ENCODE peak calls at places on chromosome 6, in seven cellular contexts. S is breast epithelium, I is endothelial cell of umbilical vein, A is stomach, W is prostate gland, Q is GM12878, B is transverse colon. R is an unnamed sample.

GRCh38 chr6:27062755-27063154 is 184.7 kb upstream of the PRSS16 start:
- DNase-seq in S (no peak), I (no peak), A (no peak), W (no peak), Q (no peak), B (no peak), R (no peak)

GRCh38 chr6:32883789-32884188 is 29.8 kb downstream of the PSMB9 start:
- DNase-seq in S (no peak), I (no peak), A (no peak), W (no peak), Q (no peak), B (no peak), R (no peak)

GRCh38 chr6:31730631-31731086 is 1.6 kb upstream of the DDAH2 start:
- DNase-seq in S (no peak), I (no peak), A (no peak), W (no peak), Q (no peak), B (no peak), R (no peak)

GRCh38 chr6:34583461-34583860 is 27.3 kb upstream of the SPDEF start:
- DNase-seq in S (no peak), I (no peak), A (no peak), W (no peak), Q (no peak), B (no peak), R (no peak)

GRCh38 chr6:170018422-170019258 is 267.2 kb downstream of the ERMARD start:
- DNase-seq in S (no peak), I (no peak), A (no peak), W (no peak), Q (no peak), B (no peak), R (no peak)

GRCh38 chr6:53983301-53983700 is 127.9 kb upstream of the MLIP start:
- DNase-seq in S (no peak), I (no peak), A (no peak), W (no peak), Q (no peak), B (no peak), R (no peak)

GRCh38 chr6:167401525-167402194 is 76.8 kb downstream of the TTLL2 start:
- DNase-seq in S (no peak), I (no peak), A (peak), W (no peak), Q (no peak), B (peak), R (no peak)

GRCh38 chr6:4668271-4669179 is 107.7 kb upstream of the CDYL start:
- DNase-seq in S (no peak), I (no peak), A (no peak), W (no peak), Q (no peak), B (no peak), R (no peak)

GRCh38 chr6:28941681-28942448 is 18.1 kb upstream of the TRIM27 start:
- DNase-seq in S (no peak), I (no peak), A (no peak), W (peak), Q (no peak), B (no peak), R (no peak)

GRCh38 chr6:161546632-161547031 is 272.8 kb upstream of the AGPAT4 start:
- DNase-seq in S (no peak), I (no peak), A (no peak), W (no peak), Q (no peak), B (no peak), R (no peak)

GRCh38 chr6:143860111-143860510 is 4.2 kb upstream of the ZC2HC1B start:
- DNase-seq in S (no peak), I (no peak), A (no peak), W (no peak), Q (no peak), B (no peak), R (no peak)

GRCh38 chr6:38459291-38459690 is 180.4 kb downstream of the BTBD9 start:
- DNase-seq in S (no peak), I (no peak), A (no peak), W (no peak), Q (no peak), B (no peak), R (no peak)

DNA sequence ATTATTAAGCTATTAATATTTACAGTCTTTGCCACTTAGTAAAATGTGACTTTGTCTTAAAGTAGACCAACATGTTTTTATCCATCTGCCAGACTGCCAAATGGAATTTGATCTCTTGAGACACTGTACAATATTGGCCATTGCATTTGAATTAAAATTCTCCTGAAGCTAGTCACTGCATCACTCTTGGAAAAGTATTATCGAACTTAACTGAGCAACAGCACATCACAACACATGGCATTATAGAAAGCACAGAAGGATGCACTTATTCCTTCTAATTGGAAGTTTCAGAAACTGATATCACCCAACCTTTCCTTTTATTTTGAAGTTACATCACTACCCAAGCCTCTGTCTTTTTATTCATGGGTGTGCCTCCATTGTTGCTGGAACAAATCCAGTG is 534.7 kb downstream of the RFPL4B start:
- DNase-seq in S (no peak), I (no peak), A (no peak), W (no peak), Q (no peak), B (no peak), R (no peak)
- TF ChIP-seq POLR2AphosphoS5 in S (no peak), I (no peak), A (no peak), W (no peak), Q (no peak), B (no peak), R (no peak)

GRCh38 chr6:36220211-36220610 is 23.7 kb downstream of the BRPF3 start:
- DNase-seq in S (no peak), I (no peak), A (no peak), W (no peak), Q (no peak), B (no peak), R (no peak)

GRCh38 chr6:36222924-36223323 is 26.4 kb downstream of the BRPF3 start:
- DNase-seq in S (no peak), I (no peak), A (no peak), W (no peak), Q (no peak), B (peak), R (no peak)

GRCh38 chr6:36216559-36216958 is 20.0 kb downstream of the BRPF3 start:
- DNase-seq in S (no peak), I (peak), A (no peak), W (no peak), Q (no peak), B (peak), R (no peak)

GRCh38 chr6:36221674-36222073 is 25.1 kb downstream of the BRPF3 start:
- DNase-seq in S (no peak), I (no peak), A (no peak), W (no peak), Q (no peak), B (no peak), R (no peak)

GRCh38 chr6:36217188-36217587 is 20.6 kb downstream of the BRPF3 start:
- DNase-seq in S (no peak), I (no peak), A (no peak), W (no peak), Q (no peak), B (no peak), R (no peak)
- TF ChIP-seq POLR2AphosphoS5 in S (no peak), I (no peak), A (no peak), W (no peak), Q (no peak), B (no peak), R (no peak)

DNA sequence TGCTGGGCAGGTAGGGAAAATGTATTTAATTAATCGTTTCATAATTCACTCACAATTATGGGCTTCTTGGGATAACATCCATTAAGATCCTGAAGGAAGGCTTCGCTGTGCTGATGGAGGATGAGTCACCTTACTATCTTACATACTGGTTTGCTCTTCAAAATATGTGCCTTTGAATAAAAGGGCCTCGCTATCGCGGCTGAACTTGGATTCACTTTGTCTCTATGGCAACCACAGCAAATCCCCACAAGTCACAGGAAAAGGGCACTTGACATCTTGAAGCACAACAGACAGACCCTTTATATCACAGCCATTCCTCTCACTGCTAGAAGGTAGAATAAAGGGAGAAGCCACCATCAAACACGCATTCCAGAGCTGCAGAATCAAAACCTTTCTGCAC is 141.3 kb upstream of the MYLIP start:
- DNase-seq in S (no peak), I (no peak), A (no peak), W (no peak), Q (no peak), B (no peak), R (no peak)
- TF ChIP-seq POLR2AphosphoS5 in S (no peak), I (no peak), A (no peak), W (no peak), Q (no peak), B (no peak), R (no peak)

GRCh38 chr6:1561355-1561754 is 48.4 kb upstream of the FOXC1 start:
- DNase-seq in S (no peak), I (no peak), A (no peak), W (no peak), Q (no peak), B (no peak), R (no peak)
- TF ChIP-seq POLR2AphosphoS5 in S (no peak), I (no peak), A (no peak), W (no peak), Q (no peak), B (no peak), R (no peak)

GRCh38 chr6:90431521-90432407 is 135.1 kb upstream of the BACH2 start:
- DNase-seq in S (no peak), I (no peak), A (no peak), W (no peak), Q (no peak), B (no peak), R (no peak)

GRCh38 chr6:90432937-90433336 is 136.3 kb upstream of the BACH2 start:
- DNase-seq in S (no peak), I (no peak), A (no peak), W (no peak), Q (no peak), B (no peak), R (no peak)

GRCh38 chr6:90432408-90432775 is 135.7 kb upstream of the BACH2 start:
- DNase-seq in S (no peak), I (no peak), A (no peak), W (no peak), Q (no peak), B (no peak), R (no peak)

GRCh38 chr6:90428514-90428913 is 131.9 kb upstream of the BACH2 start:
- DNase-seq in S (peak), I (no peak), A (no peak), W (no peak), Q (no peak), B (no peak), R (no peak)

DNA sequence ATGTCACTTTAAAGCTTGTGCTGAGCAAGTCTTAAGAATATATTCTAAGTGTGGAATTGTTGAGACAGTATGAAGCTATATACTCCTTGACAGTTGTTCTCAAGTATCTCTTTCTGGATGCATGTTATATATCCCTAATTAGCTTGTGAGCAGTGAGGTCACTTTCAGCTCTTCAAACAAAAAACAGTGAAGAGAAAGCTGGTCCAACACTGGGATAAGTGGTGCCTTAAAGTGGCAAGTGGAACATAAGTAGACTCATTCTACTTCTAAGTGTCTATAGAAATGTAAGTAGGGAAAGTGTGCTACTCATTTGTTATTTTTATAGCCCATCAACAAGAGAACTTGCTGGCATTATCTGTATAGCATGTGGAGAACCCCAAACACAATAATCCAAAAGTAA is 133.1 kb upstream of the BACH2 start:
- DNase-seq in S (no peak), I (no peak), A (no peak), W (no peak), Q (no peak), B (no peak), R (no peak)
- TF ChIP-seq POLR2AphosphoS5 in S (no peak), I (no peak), A (no peak), W (no peak), Q (no peak), B (no peak), R (no peak)

GRCh38 chr6:30635834-30636233 is 9.2 kb downstream of the ATAT1 start:
- DNase-seq in S (no peak), I (no peak), A (no peak), W (no peak), Q (no peak), B (no peak), R (no peak)
- TF ChIP-seq POLR2AphosphoS5 in S (no peak), I (no peak), A (no peak), W (no peak), Q (no peak), B (no peak), R (no peak)